ENCODE peak calls at places on chromosome 9, in eight cellular contexts. C is neural crest cell, R is neural progenitor cell, W is GM13976, G is coronary artery, Z is nephron progenitor cell, K is B cell, H is PC-3. X is an unnamed sample.

GRCh38 chr9:1018121-1018520 is 32.0 kb upstream of the DMRT2 start:
- DNase-seq in R (no peak), Z (peak), K (no peak), H (peak), C (no peak), G (no peak), W (no peak), X (peak)

GRCh38 chr9:34580358-34580757 is 9.2 kb downstream of the CNTFR start:
- DNase-seq in G (no peak), Z (peak), H (no peak), C (peak), W (no peak), R (peak), K (no peak), X (no peak)

GRCh38 chr9:90009447-90009846 is 404.6 kb downstream of the GADD45G start:
- DNase-seq in W (peak), R (no peak), C (no peak), Z (no peak), K (peak), H (no peak), G (no peak), X (no peak)

GRCh38 chr9:87592554-87593394 is 95.1 kb downstream of the DAPK1 start:
- DNase-seq in G (no peak), R (no peak), K (no peak), W (no peak), H (no peak), Z (no peak), C (no peak), X (peak)

GRCh38 chr9:109880276-109881169 is 100.5 kb downstream of the PALM2AKAP2 start:
- DNase-seq in W (peak), Z (peak), R (peak), K (no peak), C (no peak), G (no peak), H (peak), X (no peak)

GRCh38 chr9:135606885-135607259 is 32.5 kb downstream of the GLT6D1 start:
- DNase-seq in H (no peak), R (no peak), K (no peak), W (no peak), G (no peak), C (no peak), Z (no peak), X (no peak)

GRCh38 chr9:78905387-78905786 is 608.5 kb downstream of the PSAT1 start:
- DNase-seq in K (no peak), R (no peak), W (no peak), C (no peak), H (no peak), Z (no peak), G (no peak), X (no peak)

GRCh38 chr9:111106202-111106601 is 67.9 kb upstream of the LPAR1 start:
- DNase-seq in G (no peak), C (no peak), W (no peak), K (no peak), H (no peak), Z (no peak), R (peak), X (no peak)

GRCh38 chr9:21031818-21032203 is 371 bp upstream of the HACD4 start:
- DNase-seq in G (no peak), W (no peak), H (no peak), Z (no peak), C (no peak), K (no peak), R (no peak), X (no peak)

GRCh38 chr9:134863941-134864820 is 16.4 kb upstream of the FCN2 start:
- DNase-seq in R (no peak), W (no peak), G (peak), K (no peak), H (no peak), C (no peak), Z (no peak), X (no peak)

GRCh38 chr9:129336130-129336528 is 158.1 kb upstream of the IER5L start:
- DNase-seq in H (no peak), C (no peak), G (no peak), K (no peak), Z (no peak), R (no peak), W (no peak), X (no peak)

GRCh38 chr9:87201316-87201715 is 254.0 kb upstream of the GAS1 start:
- DNase-seq in W (no peak), R (no peak), H (no peak), K (no peak), Z (no peak), C (no peak), G (no peak), X (no peak)

GRCh38 chr9:36470891-36471290 is 70.8 kb upstream of the RNF38 start:
- DNase-seq in C (no peak), Z (no peak), K (peak), G (no peak), W (peak), R (no peak), H (no peak), X (peak)

GRCh38 chr9:123059472-123060220 is 26.2 kb downstream of the GPR21 start:
- DNase-seq in Z (no peak), G (no peak), R (no peak), K (no peak), H (no peak), C (no peak), W (no peak), X (peak)

GRCh38 chr9:94014845-94015244 is 59.7 kb upstream of the BARX1 start:
- DNase-seq in W (no peak), Z (no peak), G (no peak), C (no peak), K (no peak), H (no peak), R (peak), X (no peak)

GRCh38 chr9:20579544-20580309 is 42.6 kb downstream of the MLLT3 start:
- DNase-seq in C (no peak), R (no peak), K (no peak), Z (no peak), G (no peak), W (no peak), H (no peak), X (no peak)

GRCh38 chr9:120308495-120308894 is 271.5 kb downstream of the CDK5RAP2 start:
- DNase-seq in G (no peak), K (no peak), H (no peak), R (no peak), C (no peak), W (no peak), Z (no peak), X (no peak)

GRCh38 chr9:86546712-86547111 is 192.5 kb upstream of the TUT7 start:
- DNase-seq in K (no peak), Z (no peak), R (no peak), C (no peak), H (no peak), W (no peak), G (no peak), X (no peak)

GRCh38 chr9:105901514-105902109 is 207.3 kb downstream of the TMEM38B start:
- DNase-seq in G (no peak), K (no peak), Z (peak), W (peak), H (peak), R (peak), C (peak), X (peak)

GRCh38 chr9:116382053-116382452 is 228.5 kb downstream of the PAPPA start:
- DNase-seq in Z (no peak), W (no peak), R (no peak), H (no peak), C (no peak), K (no peak), G (no peak), X (no peak)

GRCh38 chr9:84166828-84167400 is 173.6 kb downstream of the SLC28A3 start:
- DNase-seq in H (no peak), Z (no peak), G (no peak), W (no peak), C (no peak), K (no peak), R (no peak), X (no peak)

GRCh38 chr9:111375817-111376564 is 46.0 kb upstream of the OR2K2 start:
- DNase-seq in G (no peak), W (no peak), Z (no peak), R (no peak), H (peak), C (no peak), K (no peak), X (no peak)

GRCh38 chr9:980621-981020 is 4.2 kb downstream of the DMRT3 start:
- DNase-seq in Z (no peak), C (no peak), H (no peak), K (no peak), R (no peak), G (no peak), W (no peak), X (no peak)

GRCh38 chr9:132241840-132242620 is 80.2 kb downstream of the NTNG2 start:
- DNase-seq in K (peak), H (no peak), W (peak), C (no peak), R (peak), Z (peak), G (peak), X (peak)

GRCh38 chr9:133430244-133430643 is 8.1 kb downstream of the ADAMTS13 start:
- DNase-seq in R (no peak), G (no peak), W (no peak), K (no peak), Z (no peak), H (no peak), C (no peak), X (no peak)

GRCh38 chr9:106062252-106062651 is 367.9 kb downstream of the TMEM38B start:
- DNase-seq in W (no peak), H (peak), R (no peak), C (no peak), Z (no peak), K (no peak), G (no peak), X (no peak)

GRCh38 chr9:121074370-121075250 is at the start of gene CNTRL:
- DNase-seq in C (peak), G (peak), K (peak), Z (peak), R (peak), H (peak), W (peak), X (peak)

DNA sequence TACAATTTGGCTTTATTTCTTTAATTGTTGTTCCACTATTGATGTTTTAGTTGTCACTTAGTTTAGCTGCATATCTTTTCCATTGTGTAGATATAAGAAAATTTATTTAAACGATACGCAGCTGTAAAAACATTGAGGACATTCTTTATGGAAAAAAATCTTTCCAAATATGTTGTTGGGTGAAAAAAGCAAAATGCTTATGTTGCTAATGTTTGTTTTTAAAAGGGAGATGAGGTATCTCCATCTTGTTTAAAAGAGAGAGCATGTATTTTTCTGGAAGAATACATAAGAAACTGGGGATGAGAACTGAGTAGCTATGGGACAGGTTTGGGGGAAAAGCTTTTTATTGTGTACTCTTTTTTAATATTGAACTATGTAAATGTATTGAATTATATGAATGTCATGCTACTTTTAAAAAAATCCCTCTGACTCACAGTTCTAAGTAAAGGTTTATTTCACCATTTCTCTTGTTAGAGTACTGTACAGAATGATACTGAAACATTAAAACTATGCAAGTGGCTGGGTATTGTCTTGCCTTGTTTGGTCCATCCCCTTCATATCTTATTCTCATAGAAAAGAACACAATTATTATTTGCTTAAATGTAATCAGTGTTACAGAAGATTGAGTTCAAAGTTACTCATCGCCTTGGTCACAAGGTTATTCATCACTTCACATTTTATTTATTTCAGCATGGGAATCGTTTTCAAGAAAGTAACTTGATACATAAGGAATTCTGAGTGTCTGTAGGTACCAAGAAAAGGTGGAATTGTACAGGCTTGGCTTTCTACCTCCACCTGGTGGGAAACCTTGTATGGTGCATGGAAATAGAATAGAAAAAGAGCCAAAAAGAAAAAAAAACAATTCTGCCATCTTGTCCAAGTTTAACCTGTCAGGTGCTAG is 85.8 kb downstream of the RIC1 start:
- DNase-seq in G (no peak), W (no peak), K (no peak), R (peak), C (no peak), H (peak), Z (no peak), X (no peak)
- TF ChIP-seq CTCF in G (no peak), W (peak), K (peak), R (peak), C (peak), H (peak), Z (peak), X (peak)

GRCh38 chr9:127586537-127586936 is 25.5 kb upstream of the STXBP1 start:
- DNase-seq in C (peak), K (peak), W (peak), H (peak), R (peak), Z (peak), G (peak), X (peak)
- TF ChIP-seq CTCF in C (peak), K (peak), W (peak), H (peak), R (peak), Z (peak), G (peak), X (peak)

GRCh38 chr9:27183151-27183550 is 74.1 kb downstream of the TEK start:
- DNase-seq in H (peak), G (no peak), W (no peak), K (no peak), R (no peak), C (no peak), Z (no peak), X (no peak)

GRCh38 chr9:27184556-27185351 is 75.7 kb downstream of the TEK start:
- DNase-seq in H (no peak), R (no peak), G (no peak), Z (no peak), K (no peak), W (no peak), C (no peak), X (peak)

GRCh38 chr9:27181381-27181780 is 72.4 kb downstream of the TEK start:
- DNase-seq in R (no peak), W (no peak), K (no peak), Z (no peak), G (no peak), H (peak), C (no peak), X (no peak)

GRCh38 chr9:27183701-27184100 is 74.7 kb downstream of the TEK start:
- DNase-seq in K (no peak), Z (no peak), H (peak), G (no peak), C (no peak), W (no peak), R (no peak), X (peak)

GRCh38 chr9:27182421-27182820 is 73.4 kb downstream of the TEK start:
- DNase-seq in C (no peak), G (no peak), R (no peak), Z (no peak), H (no peak), K (no peak), W (no peak), X (no peak)
- TF ChIP-seq CTCF in C (no peak), G (no peak), R (no peak), Z (no peak), H (no peak), K (no peak), W (no peak), X (no peak)

GRCh38 chr9:89000973-89001916 is 10.0 kb downstream of the S1PR3 start:
- DNase-seq in Z (peak), W (peak), R (peak), C (peak), K (peak), H (peak), G (peak), X (peak)
- TF ChIP-seq CTCF in Z (peak), W (peak), R (peak), C (peak), K (peak), H (peak), G (peak), X (peak)

GRCh38 chr9:126384926-126385325 is 58.3 kb downstream of the MVB12B start:
- DNase-seq in R (no peak), K (no peak), W (no peak), H (no peak), Z (no peak), G (no peak), C (no peak), X (no peak)

GRCh38 chr9:126388964-126389363 is 62.3 kb downstream of the MVB12B start:
- DNase-seq in W (no peak), C (no peak), G (no peak), R (no peak), K (no peak), Z (no peak), H (no peak), X (no peak)

GRCh38 chr9:126383395-126384104 is 56.9 kb downstream of the MVB12B start:
- DNase-seq in K (no peak), Z (no peak), H (peak), W (no peak), G (no peak), C (no peak), R (no peak), X (no peak)

GRCh38 chr9:126386814-126387213 is 60.2 kb downstream of the MVB12B start:
- DNase-seq in C (no peak), K (no peak), H (no peak), W (no peak), Z (no peak), R (no peak), G (no peak), X (no peak)

DNA sequence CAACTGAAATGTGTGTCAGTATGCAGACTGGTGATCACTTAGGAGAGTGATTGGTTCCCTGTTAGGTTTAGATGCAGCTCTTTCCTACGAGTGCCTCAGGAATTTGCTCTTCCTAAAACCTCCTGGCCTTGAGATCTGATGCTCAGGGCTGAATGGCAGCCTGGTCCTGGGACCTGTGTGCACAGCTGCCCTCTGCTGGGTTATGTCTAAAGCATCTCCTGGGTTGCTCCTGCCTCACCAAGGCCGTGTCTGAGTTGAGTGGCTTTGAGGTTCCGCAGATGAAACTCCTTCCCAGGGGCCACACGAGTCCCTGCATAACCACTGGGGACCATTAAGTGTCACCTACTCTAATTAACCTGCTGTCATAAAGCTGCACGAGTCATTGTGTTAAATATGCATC is 59.5 kb downstream of the MVB12B start:
- DNase-seq in C (no peak), G (no peak), H (peak), K (no peak), R (peak), Z (no peak), W (no peak), X (no peak)
- TF ChIP-seq CTCF in C (peak), G (no peak), H (peak), K (no peak), R (peak), Z (no peak), W (no peak), X (no peak)

DNA sequence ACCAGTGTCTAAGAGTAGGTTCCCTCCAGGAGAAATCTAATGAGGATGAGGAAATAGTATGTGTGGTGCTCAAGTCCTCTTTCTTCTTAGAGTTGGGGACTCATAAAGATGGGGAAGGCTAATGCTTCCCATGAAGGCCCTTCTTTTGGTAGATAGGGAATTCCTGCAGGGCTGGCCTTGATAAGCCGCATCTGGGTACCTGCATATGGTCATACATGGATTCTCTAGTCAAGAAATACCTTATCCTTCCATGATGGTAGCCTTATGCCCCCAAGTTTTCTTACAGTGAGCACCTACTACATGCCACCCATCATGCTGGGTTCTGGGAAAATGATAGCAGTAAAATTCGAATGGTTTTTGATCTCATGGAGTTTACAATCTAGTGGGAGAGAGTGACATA is 382.6 kb downstream of the KDM4C start:
- DNase-seq in K (no peak), H (no peak), W (no peak), R (no peak), G (no peak), Z (no peak), C (no peak), X (no peak)
- TF ChIP-seq CTCF in K (no peak), H (no peak), W (no peak), R (no peak), G (no peak), Z (no peak), C (no peak), X (no peak)

GRCh38 chr9:130518198-130518597 is 61.2 kb upstream of the FUBP3 start:
- DNase-seq in G (no peak), C (no peak), H (no peak), W (no peak), R (no peak), Z (no peak), K (no peak), X (no peak)

GRCh38 chr9:130519927-130520326 is 59.5 kb upstream of the FUBP3 start:
- DNase-seq in H (no peak), K (no peak), C (no peak), G (no peak), Z (no peak), W (no peak), R (no peak), X (no peak)

GRCh38 chr9:130522233-130522808 is 57.1 kb upstream of the FUBP3 start:
- DNase-seq in R (peak), W (no peak), G (no peak), K (no peak), H (no peak), C (peak), Z (no peak), X (no peak)

GRCh38 chr9:130521715-130522114 is 57.7 kb upstream of the FUBP3 start:
- DNase-seq in K (no peak), Z (no peak), C (no peak), W (no peak), G (no peak), H (no peak), R (no peak), X (no peak)

GRCh38 chr9:130518943-130519772 is 60.2 kb upstream of the FUBP3 start:
- DNase-seq in W (no peak), Z (no peak), H (no peak), G (no peak), K (no peak), C (no peak), R (no peak), X (peak)
- TF ChIP-seq CTCF in W (no peak), Z (no peak), H (no peak), G (no peak), K (no peak), C (no peak), R (no peak), X (no peak)

GRCh38 chr9:3942351-3942750 is 357.5 kb downstream of the GLIS3 start:
- DNase-seq in R (no peak), H (no peak), C (no peak), K (no peak), Z (no peak), G (no peak), W (no peak), X (no peak)

GRCh38 chr9:3936520-3937235 is 363.2 kb downstream of the GLIS3 start:
- DNase-seq in C (no peak), Z (no peak), W (no peak), H (no peak), R (no peak), G (no peak), K (no peak), X (peak)

GRCh38 chr9:3941758-3942157 is 358.1 kb downstream of the GLIS3 start:
- DNase-seq in R (no peak), G (no peak), W (no peak), Z (no peak), C (no peak), H (no peak), K (no peak), X (no peak)

DNA sequence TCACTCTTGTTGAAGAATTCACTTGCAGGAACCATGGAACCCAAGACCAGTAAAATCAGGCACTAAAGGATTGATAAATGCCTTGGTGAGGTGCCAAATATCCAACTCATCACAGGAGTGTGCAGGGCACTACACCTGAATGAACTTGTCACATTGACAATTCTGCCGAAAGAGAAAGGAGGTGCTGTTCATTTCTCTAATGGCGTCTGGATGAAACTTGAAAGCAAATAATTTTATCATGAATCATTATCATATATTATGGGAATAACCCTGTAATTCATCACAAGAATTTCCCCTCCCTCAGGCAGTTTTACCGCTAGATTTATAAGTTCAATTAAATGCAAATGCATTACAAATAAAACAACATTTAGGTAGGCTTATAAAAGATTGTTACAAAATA is 360.0 kb downstream of the GLIS3 start:
- DNase-seq in W (no peak), H (peak), R (no peak), K (no peak), C (no peak), G (no peak), Z (no peak), X (no peak)
- TF ChIP-seq CTCF in W (no peak), H (no peak), R (no peak), K (no peak), C (no peak), G (no peak), Z (no peak), X (no peak)

X was measured in thyroid gland.